ENCODE peak calls at places on chromosomes 1 and 21, in four cellular contexts. K is small intestine, M is heart left ventricle, Z is endodermal cell. R is an unnamed sample.

GRCh38 chr1:76695535-76695934 is 171.7 kb upstream of the ST6GALNAC5 start:
- DNase-seq in K (no peak), M (no peak), Z (no peak), R (no peak)

GRCh38 chr1:119653839-119654170 is 5.7 kb upstream of the ZNF697 start:
- DNase-seq in K (no peak), M (no peak), Z (no peak), R (no peak)

GRCh38 chr21:35338881-35339632 is 290.0 kb upstream of the RUNX1 start:
- DNase-seq in K (no peak), M (no peak), Z (no peak), R (no peak)

GRCh38 chr1:33188572-33189275 is 6.9 kb upstream of the TRIM62 start:
- DNase-seq in K (no peak), M (no peak), Z (no peak), R (no peak)

GRCh38 chr1:113744114-113744513 is 15.2 kb downstream of the PHTF1 start:
- DNase-seq in K (no peak), M (no peak), Z (no peak), R (no peak)

GRCh38 chr1:177228721-177229088 is 57.9 kb downstream of the BRINP2 start:
- DNase-seq in K (no peak), M (no peak), Z (no peak), R (no peak)

GRCh38 chr21:41207401-41208388 is 39.7 kb downstream of the BACE2 start:
- DNase-seq in K (peak; percentile 80), M (peak; percentile 78), Z (no peak), R (no peak)

GRCh38 chr1:43704838-43705237 is 2.5 kb upstream of the ST3GAL3 start:
- DNase-seq in K (no peak), M (no peak), Z (no peak), R (no peak)

DNA sequence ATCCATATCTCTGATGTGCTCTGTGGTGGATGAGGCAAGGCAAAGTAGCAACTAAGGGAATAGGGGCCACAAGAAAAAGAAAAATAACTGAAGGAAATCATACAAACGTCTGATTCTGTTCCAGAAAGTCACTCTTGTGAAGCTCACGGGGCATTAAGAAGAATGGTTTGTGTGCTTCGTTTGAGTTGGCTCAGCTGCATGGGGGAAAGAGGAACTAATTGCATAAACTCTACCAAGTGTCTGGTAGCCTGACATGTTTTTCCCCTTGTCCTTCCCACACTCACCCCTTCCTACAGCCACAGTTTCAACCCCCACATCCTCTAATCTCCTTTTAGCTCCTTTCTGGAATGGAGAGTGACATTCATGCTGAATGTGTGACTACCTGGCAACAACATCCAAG is 439.8 kb downstream of the TTLL7 start:
- DNase-seq in K (no peak), M (no peak), Z (no peak), R (no peak)
- H3K9me3 ChIP-seq in K (no peaks in the 10 kb centered on the region), M (no peaks in the 10 kb centered on the region), Z (no peaks in the 10 kb centered on the region), R (no peaks in the 10 kb centered on the region)

DNA sequence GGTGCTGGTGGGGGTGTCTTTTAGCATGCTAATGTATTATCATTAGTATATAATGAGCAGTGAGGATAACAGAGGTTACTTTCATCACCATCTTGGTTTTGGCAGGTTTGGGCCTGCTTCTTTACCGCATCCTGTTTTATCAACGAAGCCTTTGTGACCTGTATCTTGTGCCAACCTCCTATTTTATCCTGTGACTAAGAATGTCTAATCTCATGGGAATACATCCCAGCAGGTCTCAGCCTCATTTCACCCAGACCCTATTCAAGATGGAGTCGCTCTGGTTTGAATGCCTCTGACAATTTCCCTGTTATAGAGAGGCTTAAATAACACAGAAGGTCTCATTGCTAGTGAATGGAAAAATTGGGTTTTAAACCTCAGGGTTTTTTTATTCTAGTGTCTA is 300.8 kb upstream of the PROX1 start:
- DNase-seq in K (no peak), M (no peak), Z (no peak), R (no peak)
- H3K9me3 ChIP-seq in K (no peaks in the 10 kb centered on the region), M (no peaks in the 10 kb centered on the region), Z (no peaks in the 10 kb centered on the region), R (no peaks in the 10 kb centered on the region)

GRCh38 chr1:248416226-248416625 is 13.4 kb downstream of the OR2T1 start:
- DNase-seq in K (no peak), M (no peak), Z (no peak), R (no peak)

GRCh38 chr1:248417854-248418253 is 15.0 kb downstream of the OR2T1 start:
- DNase-seq in K (no peak), M (no peak), Z (no peak), R (no peak)

GRCh38 chr1:248421384-248421783 is 18.5 kb downstream of the OR2T1 start:
- DNase-seq in K (no peak), M (no peak), Z (no peak), R (no peak)
- H3K9me3 ChIP-seq in K (no peaks in the 10 kb centered on the region), M (no peaks in the 10 kb centered on the region), Z (peaks cover 70% of the 10 kb centered on the region), R (peaks cover 5% of the 10 kb centered on the region)

GRCh38 chr1:222034790-222035189 is 292.9 kb upstream of the DUSP10 start:
- DNase-seq in K (no peak), M (no peak), Z (no peak), R (no peak)
- H3K9me3 ChIP-seq in K (no peaks in the 10 kb centered on the region), M (no peaks in the 10 kb centered on the region), Z (peaks cover 14% of the 10 kb centered on the region), R (no peaks in the 10 kb centered on the region)

DNA sequence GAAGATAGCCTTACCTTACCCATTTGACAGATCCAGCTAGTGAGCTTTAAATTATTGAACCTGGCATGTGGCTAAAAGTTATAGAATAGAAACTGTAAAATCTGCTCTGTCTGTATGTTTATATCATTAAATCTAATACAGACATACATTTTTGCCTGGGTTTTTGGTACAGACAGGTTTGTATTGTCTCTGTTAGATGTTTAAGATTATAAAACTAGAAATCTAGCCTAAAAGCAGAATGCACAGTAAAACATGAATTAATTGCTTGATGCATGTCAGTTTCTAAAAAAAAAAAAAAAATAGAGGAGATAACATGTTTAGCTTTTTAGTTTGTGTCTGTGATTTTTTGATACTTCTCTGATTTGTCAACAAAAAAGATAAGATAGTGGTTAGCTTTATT is 477.6 kb upstream of the LRRC7 start:
- DNase-seq in K (no peak), M (no peak), Z (no peak), R (no peak)
- H3K9me3 ChIP-seq in K (no peaks in the 10 kb centered on the region), M (no peaks in the 10 kb centered on the region), Z (peaks cover 9% of the 10 kb centered on the region), R (no peaks in the 10 kb centered on the region)

DNA sequence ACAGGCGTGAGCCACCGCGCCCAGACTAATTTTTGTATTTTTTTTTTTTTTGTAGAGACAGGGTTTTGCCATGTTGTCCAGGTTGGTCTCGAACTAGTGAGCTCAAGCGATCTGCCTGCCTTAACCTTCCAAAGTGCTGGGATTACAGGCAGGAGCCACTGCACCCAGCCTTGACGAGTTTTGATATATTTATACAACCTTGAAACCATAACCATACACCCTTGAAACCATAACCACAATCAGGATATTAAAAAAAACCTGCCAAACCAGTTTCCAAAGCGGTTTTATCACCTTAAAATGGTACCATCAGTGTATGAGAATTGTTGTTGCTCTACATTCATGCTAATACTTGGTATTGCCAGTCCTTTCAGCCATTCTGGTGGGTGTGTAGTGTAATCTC is 3.7 kb upstream of the PHACTR4 start:
- DNase-seq in K (peak; percentile 86), M (no peak), Z (no peak), R (no peak)
- H3K9me3 ChIP-seq in K (no peaks in the 10 kb centered on the region), M (no peaks in the 10 kb centered on the region), Z (no peaks in the 10 kb centered on the region), R (no peaks in the 10 kb centered on the region)